ENCODE peak calls at places on chromosomes 4 and X, in seven cellular contexts. R is NCI-H2081, E is left lung, D is psoas muscle, H is body of pancreas, Y is amygdala, B is GM23248. K is an unnamed sample.

GRCh38 chr4:168335621-168336020 is 17.1 kb upstream of the DDX60 start:
- DNase-seq in H (no peak), R (no peak), B (no peak), D (no peak), E (no peak), Y (no peak), K (no peak)

GRCh38 chrX:88865634-88866033 is 118.6 kb downstream of the CPXCR1 start:
- DNase-seq in H (no peak), B (no peak), Y (no peak), R (no peak), E (no peak), D (no peak), K (no peak)

GRCh38 chrX:101682723-101683122 is 23.1 kb upstream of the ARMCX2 start:
- DNase-seq in Y (no peak), H (no peak), E (no peak), R (no peak), D (no peak), B (peak; percentile 48), K (no peak)

GRCh38 chrX:149185087-149185486 is 320.0 kb downstream of the IDS start:
- DNase-seq in R (no peak), E (no peak), Y (no peak), D (no peak), B (peak; percentile 35), H (no peak), K (no peak)

GRCh38 chrX:150587585-150588503 is 19.4 kb downstream of the MTM1 start:
- DNase-seq in B (peak; percentile 25), Y (no peak), D (no peak), H (no peak), R (no peak), E (no peak), K (no peak)

GRCh38 chr4:78517050-78517652 is 34.4 kb upstream of the ANXA3 start:
- DNase-seq in E (no peak), H (no peak), R (peak; percentile 7), Y (no peak), B (peak; percentile 70), D (no peak), K (no peak)

GRCh38 chrX:152821145-152821765 is 9.3 kb downstream of the CETN2 start:
- DNase-seq in D (no peak), R (peak; percentile 28), E (no peak), Y (no peak), H (peak; percentile 45), B (peak; percentile 64), K (no peak)

GRCh38 chrX:727738-728621 is 97.4 kb downstream of the SHOX start:
- DNase-seq in D (no peak), E (no peak), H (no peak), Y (no peak), R (no peak), B (peak; percentile 4), K (no peak)

GRCh38 chrX:72392816-72393800 is 87.4 kb upstream of the CITED1 start:
- DNase-seq in H (no peak), D (no peak), B (no peak), R (no peak), Y (no peak), E (no peak), K (no peak)

GRCh38 chr4:105715692-105716278 is 7.2 kb downstream of the GSTCD start:
- DNase-seq in H (no peak), D (no peak), B (peak; percentile 67), Y (no peak), E (no peak), R (no peak), K (no peak)

GRCh38 chrX:116379854-116380253 is 56.6 kb upstream of the SLC6A14 start:
- DNase-seq in R (no peak), D (no peak), E (no peak), B (peak; percentile 77), H (peak; percentile 9), Y (no peak), K (no peak)

GRCh38 chrX:153074262-153074899 is 2.1 kb downstream of the PNMA6A start:
- DNase-seq in B (no peak), E (peak; percentile 13), H (no peak), R (no peak), D (no peak), Y (no peak), K (no peak)

GRCh38 chrX:13994104-13994503 is 35.6 kb downstream of the GEMIN8 start:
- DNase-seq in D (no peak), E (no peak), Y (peak; percentile 60), B (no peak), R (no peak), H (no peak), K (no peak)

GRCh38 chrX:65537229-65537628 is 2.6 kb upstream of the LAS1L start:
- DNase-seq in R (no peak), H (no peak), E (no peak), D (no peak), Y (no peak), B (no peak), K (no peak)

GRCh38 chr4:153207561-153207960 is 3.3 kb downstream of the TRIM2 start:
- DNase-seq in E (no peak), Y (no peak), D (peak; percentile 33), R (no peak), H (peak; percentile 57), B (peak; percentile 33), K (no peak)

GRCh38 chrX:57951666-57952319 is 41.5 kb upstream of the ZXDA start:
- DNase-seq in B (no peak), E (peak; percentile 5), D (peak; percentile 15), R (no peak), H (no peak), Y (no peak), K (peak; percentile 61)

GRCh38 chr4:5222951-5223350 is 171.7 kb downstream of the STK32B start:
- DNase-seq in D (no peak), H (no peak), Y (no peak), E (no peak), R (no peak), B (no peak), K (no peak)